ENCODE peak calls at places on chromosome 13, in five cellular contexts. One of them, this sample, is unnamed.

GRCh38 chr13:60392136-60392535 is 4.9 kb upstream of the TDRD3 start:
- DNase-seq in hypothalamus: no peak
- DNase-seq in IMR-90: no peak
- DNase-seq in GDM1: no peak
- DNase-seq in NCI-H1417: no peak
- DNase-seq in this sample: no peak

GRCh38 chr13:101757446-101758039 is 305.1 kb downstream of the ITGBL1 start:
- DNase-seq in hypothalamus: no peak
- DNase-seq in IMR-90: peak
- DNase-seq in GDM1: no peak
- DNase-seq in NCI-H1417: peak
- DNase-seq in this sample: no peak

GRCh38 chr13:112200200-112200599 is 133.3 kb downstream of the SOX1 start:
- DNase-seq in hypothalamus: no peak
- DNase-seq in IMR-90: no peak
- DNase-seq in GDM1: no peak
- DNase-seq in NCI-H1417: no peak
- DNase-seq in this sample: no peak

GRCh38 chr13:40787062-40787461 is 2.3 kb upstream of the SLC25A15 start:
- DNase-seq in hypothalamus: no peak
- DNase-seq in IMR-90: peak
- DNase-seq in GDM1: no peak
- DNase-seq in NCI-H1417: no peak
- DNase-seq in this sample: no peak

GRCh38 chr13:41054212-41054877 is 7.0 kb upstream of the WBP4 start:
- DNase-seq in hypothalamus: no peak
- DNase-seq in IMR-90: peak
- DNase-seq in GDM1: peak
- DNase-seq in NCI-H1417: peak
- DNase-seq in this sample: no peak

GRCh38 chr13:44876782-44877324 is 112.4 kb downstream of the NUFIP1 start:
- DNase-seq in hypothalamus: no peak
- DNase-seq in IMR-90: no peak
- DNase-seq in GDM1: no peak
- DNase-seq in NCI-H1417: no peak
- DNase-seq in this sample: no peak

GRCh38 chr13:73422973-73423372 is 364.2 kb downstream of the KLF5 start:
- DNase-seq in hypothalamus: no peak
- DNase-seq in IMR-90: no peak
- DNase-seq in GDM1: no peak
- DNase-seq in NCI-H1417: no peak
- DNase-seq in this sample: no peak

GRCh38 chr13:98265669-98266551 is 88.8 kb upstream of the RNF113B start:
- DNase-seq in hypothalamus: no peak
- DNase-seq in IMR-90: peak
- DNase-seq in GDM1: no peak
- DNase-seq in NCI-H1417: no peak
- DNase-seq in this sample: peak

GRCh38 chr13:79560954-79561353 is 80.0 kb downstream of the NDFIP2 start:
- DNase-seq in hypothalamus: no peak
- DNase-seq in IMR-90: no peak
- DNase-seq in GDM1: no peak
- DNase-seq in NCI-H1417: no peak
- DNase-seq in this sample: no peak

GRCh38 chr13:26523007-26523406 is 34.5 kb upstream of the WASF3 start:
- DNase-seq in hypothalamus: no peak
- DNase-seq in IMR-90: no peak
- DNase-seq in GDM1: no peak
- DNase-seq in NCI-H1417: no peak
- DNase-seq in this sample: no peak

GRCh38 chr13:23984541-23984940 is 87.2 kb upstream of the C1QTNF9B start:
- DNase-seq in hypothalamus: no peak
- DNase-seq in IMR-90: no peak
- DNase-seq in GDM1: no peak
- DNase-seq in NCI-H1417: no peak
- DNase-seq in this sample: peak

GRCh38 chr13:59510377-59510776 is 653.4 kb downstream of the DIAPH3 start:
- DNase-seq in hypothalamus: no peak
- DNase-seq in IMR-90: no peak
- DNase-seq in GDM1: no peak
- DNase-seq in NCI-H1417: no peak
- DNase-seq in this sample: no peak

GRCh38 chr13:24220086-24220703 is 59.7 kb downstream of the SPATA13 start:
- DNase-seq in hypothalamus: no peak
- DNase-seq in IMR-90: peak
- DNase-seq in GDM1: peak
- DNase-seq in NCI-H1417: peak
- DNase-seq in this sample: no peak

GRCh38 chr13:99935772-99936171 is 35.8 kb downstream of the ZIC5 start:
- DNase-seq in hypothalamus: no peak
- DNase-seq in IMR-90: no peak
- DNase-seq in GDM1: no peak
- DNase-seq in NCI-H1417: no peak
- DNase-seq in this sample: no peak

GRCh38 chr13:85650613-85651012 is 148.6 kb downstream of the SLITRK6 start:
- DNase-seq in hypothalamus: no peak
- DNase-seq in IMR-90: no peak
- DNase-seq in GDM1: no peak
- DNase-seq in NCI-H1417: no peak
- DNase-seq in this sample: no peak

GRCh38 chr13:99086869-99087129 is 108.9 kb upstream of the DOCK9 start:
- DNase-seq in hypothalamus: no peak
- DNase-seq in IMR-90: no peak
- DNase-seq in GDM1: no peak
- DNase-seq in NCI-H1417: peak
- DNase-seq in this sample: no peak

GRCh38 chr13:41177616-41178015 is 16.8 kb downstream of the KBTBD7 start:
- DNase-seq in hypothalamus: no peak
- DNase-seq in IMR-90: no peak
- DNase-seq in GDM1: no peak
- DNase-seq in NCI-H1417: no peak
- DNase-seq in this sample: no peak

GRCh38 chr13:25973085-25973484 is 78.7 kb downstream of the SHISA2 start:
- DNase-seq in hypothalamus: no peak
- DNase-seq in IMR-90: no peak
- DNase-seq in GDM1: no peak
- DNase-seq in NCI-H1417: no peak
- DNase-seq in this sample: no peak

GRCh38 chr13:24180743-24181384 is 20.3 kb downstream of the SPATA13 start:
- DNase-seq in hypothalamus: no peak
- DNase-seq in IMR-90: peak
- DNase-seq in GDM1: no peak
- DNase-seq in NCI-H1417: no peak
- DNase-seq in this sample: no peak

GRCh38 chr13:60591348-60591747 is 194.3 kb downstream of the TDRD3 start:
- DNase-seq in hypothalamus: no peak
- DNase-seq in IMR-90: peak
- DNase-seq in GDM1: no peak
- DNase-seq in NCI-H1417: no peak
- DNase-seq in this sample: no peak

GRCh38 chr13:31947105-31947504 is 84.5 kb upstream of the FRY start:
- DNase-seq in hypothalamus: no peak
- DNase-seq in IMR-90: no peak
- DNase-seq in GDM1: no peak
- DNase-seq in NCI-H1417: no peak
- DNase-seq in this sample: no peak